ENCODE peak calls at places on chromosome 3, in ten cellular contexts. One of them, this sample, is unnamed.

GRCh38 chr3:56782900-56783299 is 18.8 kb downstream of the ARHGEF3 start:
- DNase-seq in NCI-H69: peak
- DNase-seq in A549: no peak
- DNase-seq in left ventricle myocardium superior: no peak
- DNase-seq in BE2C: no peak
- DNase-seq in activated CD4-positive, alpha-beta T cell treated with anti-CD3 and anti-CD28 coated beads, Interleukin-2, amount 50 U/mL, for 48 hours: no peak
- DNase-seq in heart left ventricle: no peak
- DNase-seq in astrocyte of the cerebellum: no peak
- DNase-seq in fibroblast of villous mesenchyme: no peak
- DNase-seq in T-helper 9 cell: no peak
- DNase-seq in this sample: no peak

GRCh38 chr3:197590313-197590962 is 34.7 kb upstream of the BDH1 start:
- DNase-seq in NCI-H69: peak
- DNase-seq in A549: no peak
- DNase-seq in left ventricle myocardium superior: no peak
- DNase-seq in BE2C: no peak
- DNase-seq in activated CD4-positive, alpha-beta T cell treated with anti-CD3 and anti-CD28 coated beads, Interleukin-2, amount 50 U/mL, for 48 hours: no peak
- DNase-seq in heart left ventricle: no peak
- DNase-seq in astrocyte of the cerebellum: no peak
- DNase-seq in fibroblast of villous mesenchyme: no peak
- DNase-seq in T-helper 9 cell: no peak
- DNase-seq in this sample: peak

GRCh38 chr3:52233968-52234367 is 5.0 kb downstream of the TWF2 start:
- DNase-seq in NCI-H69: no peak
- DNase-seq in A549: no peak
- DNase-seq in left ventricle myocardium superior: peak
- DNase-seq in BE2C: no peak
- DNase-seq in activated CD4-positive, alpha-beta T cell treated with anti-CD3 and anti-CD28 coated beads, Interleukin-2, amount 50 U/mL, for 48 hours: no peak
- DNase-seq in heart left ventricle: peak
- DNase-seq in astrocyte of the cerebellum: no peak
- DNase-seq in fibroblast of villous mesenchyme: no peak
- DNase-seq in T-helper 9 cell: no peak
- DNase-seq in this sample: no peak

GRCh38 chr3:13132281-13132680 is 59.1 kb upstream of the IQSEC1 start:
- DNase-seq in NCI-H69: no peak
- DNase-seq in A549: no peak
- DNase-seq in left ventricle myocardium superior: no peak
- DNase-seq in BE2C: no peak
- DNase-seq in activated CD4-positive, alpha-beta T cell treated with anti-CD3 and anti-CD28 coated beads, Interleukin-2, amount 50 U/mL, for 48 hours: no peak
- DNase-seq in heart left ventricle: peak
- DNase-seq in astrocyte of the cerebellum: no peak
- DNase-seq in fibroblast of villous mesenchyme: no peak
- DNase-seq in T-helper 9 cell: no peak
- DNase-seq in this sample: no peak

GRCh38 chr3:179526989-179527391 is 35.7 kb upstream of the ACTL6A start:
- DNase-seq in NCI-H69: peak
- DNase-seq in A549: no peak
- DNase-seq in left ventricle myocardium superior: peak
- DNase-seq in BE2C: peak
- DNase-seq in activated CD4-positive, alpha-beta T cell treated with anti-CD3 and anti-CD28 coated beads, Interleukin-2, amount 50 U/mL, for 48 hours: no peak
- DNase-seq in heart left ventricle: peak
- DNase-seq in astrocyte of the cerebellum: peak
- DNase-seq in fibroblast of villous mesenchyme: peak
- DNase-seq in T-helper 9 cell: no peak
- DNase-seq in this sample: no peak

GRCh38 chr3:29972594-29972993 is 633.8 kb upstream of the TGFBR2 start:
- DNase-seq in NCI-H69: no peak
- DNase-seq in A549: no peak
- DNase-seq in left ventricle myocardium superior: no peak
- DNase-seq in BE2C: no peak
- DNase-seq in activated CD4-positive, alpha-beta T cell treated with anti-CD3 and anti-CD28 coated beads, Interleukin-2, amount 50 U/mL, for 48 hours: no peak
- DNase-seq in heart left ventricle: no peak
- DNase-seq in astrocyte of the cerebellum: peak
- DNase-seq in fibroblast of villous mesenchyme: peak
- DNase-seq in T-helper 9 cell: no peak
- DNase-seq in this sample: no peak

GRCh38 chr3:159787191-159787590 is 201.4 kb upstream of the IL12A start:
- DNase-seq in NCI-H69: peak
- DNase-seq in A549: peak
- DNase-seq in left ventricle myocardium superior: no peak
- DNase-seq in BE2C: no peak
- DNase-seq in activated CD4-positive, alpha-beta T cell treated with anti-CD3 and anti-CD28 coated beads, Interleukin-2, amount 50 U/mL, for 48 hours: no peak
- DNase-seq in heart left ventricle: no peak
- DNase-seq in astrocyte of the cerebellum: no peak
- DNase-seq in fibroblast of villous mesenchyme: peak
- DNase-seq in T-helper 9 cell: no peak
- DNase-seq in this sample: peak

GRCh38 chr3:113948015-113948917 is 453 bp downstream of the ZDHHC23 start:
- DNase-seq in NCI-H69: peak
- DNase-seq in A549: peak
- DNase-seq in left ventricle myocardium superior: peak
- DNase-seq in BE2C: peak
- DNase-seq in activated CD4-positive, alpha-beta T cell treated with anti-CD3 and anti-CD28 coated beads, Interleukin-2, amount 50 U/mL, for 48 hours: peak
- DNase-seq in heart left ventricle: peak
- DNase-seq in astrocyte of the cerebellum: no peak
- DNase-seq in fibroblast of villous mesenchyme: no peak
- DNase-seq in T-helper 9 cell: peak
- DNase-seq in this sample: peak

GRCh38 chr3:41808152-41808551 is 153.8 kb downstream of the ULK4 start:
- DNase-seq in NCI-H69: no peak
- DNase-seq in A549: no peak
- DNase-seq in left ventricle myocardium superior: no peak
- DNase-seq in BE2C: no peak
- DNase-seq in activated CD4-positive, alpha-beta T cell treated with anti-CD3 and anti-CD28 coated beads, Interleukin-2, amount 50 U/mL, for 48 hours: no peak
- DNase-seq in heart left ventricle: no peak
- DNase-seq in astrocyte of the cerebellum: peak
- DNase-seq in fibroblast of villous mesenchyme: peak
- DNase-seq in T-helper 9 cell: no peak
- DNase-seq in this sample: no peak

GRCh38 chr3:128502712-128503111 is 9.7 kb upstream of the GATA2 start:
- DNase-seq in NCI-H69: no peak
- DNase-seq in A549: no peak
- DNase-seq in left ventricle myocardium superior: no peak
- DNase-seq in BE2C: no peak
- DNase-seq in activated CD4-positive, alpha-beta T cell treated with anti-CD3 and anti-CD28 coated beads, Interleukin-2, amount 50 U/mL, for 48 hours: no peak
- DNase-seq in heart left ventricle: no peak
- DNase-seq in astrocyte of the cerebellum: no peak
- DNase-seq in fibroblast of villous mesenchyme: no peak
- DNase-seq in T-helper 9 cell: no peak
- DNase-seq in this sample: no peak

GRCh38 chr3:106850429-106850828 is 526.8 kb upstream of the CCDC54 start:
- DNase-seq in NCI-H69: no peak
- DNase-seq in A549: no peak
- DNase-seq in left ventricle myocardium superior: no peak
- DNase-seq in BE2C: no peak
- DNase-seq in activated CD4-positive, alpha-beta T cell treated with anti-CD3 and anti-CD28 coated beads, Interleukin-2, amount 50 U/mL, for 48 hours: no peak
- DNase-seq in heart left ventricle: no peak
- DNase-seq in astrocyte of the cerebellum: no peak
- DNase-seq in fibroblast of villous mesenchyme: no peak
- DNase-seq in T-helper 9 cell: no peak
- DNase-seq in this sample: no peak

GRCh38 chr3:30658328-30659052 is 52.1 kb downstream of the TGFBR2 start:
- DNase-seq in NCI-H69: no peak
- DNase-seq in A549: no peak
- DNase-seq in left ventricle myocardium superior: no peak
- DNase-seq in BE2C: no peak
- DNase-seq in activated CD4-positive, alpha-beta T cell treated with anti-CD3 and anti-CD28 coated beads, Interleukin-2, amount 50 U/mL, for 48 hours: peak
- DNase-seq in heart left ventricle: peak
- DNase-seq in astrocyte of the cerebellum: peak
- DNase-seq in fibroblast of villous mesenchyme: peak
- DNase-seq in T-helper 9 cell: peak
- DNase-seq in this sample: no peak